ENCODE peak calls at places on chromosome 13, in four cellular contexts. S is T-helper 9 cell, B is AG09319, K is fibroblast of the conjunctiva. A is an unnamed sample.

GRCh38 chr13:60976367-60976766 is 439.3 kb downstream of the PCDH20 start:
- DNase-seq in K (no peak), S (no peak), B (no peak), A (no peak)

GRCh38 chr13:77002590-77003190 is 10.8 kb downstream of the CLN5 start:
- DNase-seq in K (peak), B (no peak), S (no peak), A (no peak)

GRCh38 chr13:103663996-103664395 is 597.8 kb upstream of the SLC10A2 start:
- DNase-seq in S (no peak), K (no peak), B (no peak), A (peak)

GRCh38 chr13:59201836-59202235 is 961.9 kb downstream of the DIAPH3 start:
- DNase-seq in K (no peak), S (no peak), B (no peak), A (no peak)

GRCh38 chr13:99218969-99219368 is 18.3 kb downstream of the UBAC2 start:
- DNase-seq in B (no peak), K (no peak), S (peak), A (no peak)

GRCh38 chr13:28161370-28161769 is 23.0 kb downstream of the PAN3 start:
- DNase-seq in S (no peak), B (no peak), K (no peak), A (no peak)

GRCh38 chr13:47680752-47681151 is 320.3 kb downstream of the SUCLA2 start:
- DNase-seq in B (no peak), S (no peak), K (no peak), A (no peak)

GRCh38 chr13:69857188-69857821 is 250.3 kb upstream of the ATXN8OS start:
- DNase-seq in B (no peak), S (no peak), K (peak), A (peak)

GRCh38 chr13:93233997-93234416 is 7.4 kb downstream of the GPC6 start:
- DNase-seq in K (no peak), B (no peak), S (no peak), A (no peak)